ENCODE peak calls at places on chromosomes 2 and 18, in seven cellular contexts. Z is ELR; M is HT1080; E is Jurkat, Clone E6-1; Q is Daoy; B is T-cell; V is activated CD4-positive, alpha-beta T cell treated with anti-CD3 and anti-CD28 coated beads for 24 hours. C is an unnamed sample.

GRCh38 chr2:220955776-220956175 is 616.3 kb downstream of the EPHA4 start:
- DNase-seq in Z (no peak), M (no peak), E (no peak), Q (no peak), B (no peak), V (no peak), C (no peak)

GRCh38 chr2:62672601-62673000 is 32.9 kb upstream of the EHBP1 start:
- DNase-seq in Z (peak; percentile 62), M (peak; percentile 50), E (no peak), Q (peak; percentile 6), B (no peak), V (no peak), C (peak; percentile 40)

GRCh38 chr2:212595036-212595654 is 56.5 kb upstream of the ERBB4 start:
- DNase-seq in Z (peak; percentile 64), M (peak; percentile 53), E (peak; percentile 27), Q (no peak), B (no peak), V (no peak), C (peak; percentile 15)

GRCh38 chr2:144524190-144524957 is 4.5 kb upstream of the ZEB2 start:
- DNase-seq in Z (peak; percentile 46), M (no peak), E (no peak), Q (peak; percentile 59), B (no peak), V (no peak), C (peak; percentile 78)

GRCh38 chr2:105478670-105479069 is 79.8 kb upstream of the FHL2 start:
- DNase-seq in Z (no peak), M (no peak), E (no peak), Q (no peak), B (no peak), V (no peak), C (no peak)

GRCh38 chr2:72146357-72147302 is 1.0 kb downstream of the CYP26B1 start:
- DNase-seq in Z (no peak), M (no peak), E (no peak), Q (no peak), B (no peak), V (no peak), C (no peak)

GRCh38 chr2:77629529-77629928 is 107.4 kb upstream of the LRRTM4 start:
- DNase-seq in Z (no peak), M (no peak), E (no peak), Q (no peak), B (no peak), V (no peak), C (no peak)

GRCh38 chr2:235055891-235056516 is 104.2 kb downstream of the SH3BP4 start:
- DNase-seq in Z (peak; percentile 56), M (peak; percentile 25), E (peak; percentile 3), Q (peak; percentile 35), B (no peak), V (no peak), C (no peak)

GRCh38 chr2:233422050-233422639 is 67.9 kb downstream of the DGKD start:
- DNase-seq in Z (no peak), M (peak; percentile 25), E (peak; percentile 75), Q (peak; percentile 61), B (peak; percentile 65), V (no peak), C (no peak)

GRCh38 chr2:16773080-16773713 is 107.6 kb upstream of the CYRIA start:
- DNase-seq in Z (peak; percentile 39), M (peak; percentile 50), E (peak; percentile 33), Q (peak; percentile 5), B (no peak), V (no peak), C (no peak)

GRCh38 chr18:42792731-42793130 is 322.8 kb downstream of the RIT2 start:
- DNase-seq in Z (no peak), M (no peak), E (no peak), Q (no peak), B (no peak), V (no peak), C (no peak)

GRCh38 chr18:63016270-63016669 is 300.9 kb downstream of the PHLPP1 start:
- DNase-seq in Z (peak; percentile 68), M (peak; percentile 53), E (peak; percentile 61), Q (peak; percentile 56), B (peak; percentile 11), V (no peak), C (peak; percentile 46)

GRCh38 chr2:238379096-238379810 is 47.5 kb upstream of the ASB1 start:
- DNase-seq in Z (peak; percentile 85), M (peak; percentile 75), E (peak; percentile 56), Q (peak; percentile 62), B (peak; percentile 2), V (no peak), C (no peak)

GRCh38 chr2:29182334-29182733 is 67.1 kb downstream of the CLIP4 start:
- DNase-seq in Z (no peak), M (no peak), E (no peak), Q (no peak), B (no peak), V (no peak), C (no peak)

GRCh38 chr2:54903736-54904554 is 146.3 kb downstream of the RTN4 start:
- DNase-seq in Z (peak; percentile 100), M (peak; percentile 100), E (no peak), Q (peak; percentile 98), B (peak; percentile 7), V (peak; percentile 38), C (peak; percentile 93)

GRCh38 chr18:10312316-10313015 is 142.0 kb upstream of the APCDD1 start:
- DNase-seq in Z (no peak), M (no peak), E (no peak), Q (no peak), B (no peak), V (no peak), C (no peak)

GRCh38 chr2:47288864-47289263 is 114.1 kb upstream of the MSH2 start:
- DNase-seq in Z (peak; percentile 90), M (no peak), E (no peak), Q (no peak), B (no peak), V (no peak), C (peak; percentile 82)

GRCh38 chr18:21177742-21178305 is 64.2 kb upstream of the GREB1L start:
- DNase-seq in Z (no peak), M (no peak), E (no peak), Q (no peak), B (no peak), V (no peak), C (no peak)

C was measured in fibroblast of gingiva.